ENCODE peak calls at places on chromosomes 4 and X, in six cellular contexts. Z, U, E, Q, J and Y are unnamed samples.

GRCh38 chr4:148436512-148436911 is 5.7 kb downstream of the NR3C2 start:
- DNase-seq in Q (no peak), Z (no peak), J (no peak), E (no peak), U (no peak), Y (no peak)

GRCh38 chr4:61152433-61152832 is 47.7 kb upstream of the ADGRL3 start:
- DNase-seq in E (no peak), J (no peak), Q (no peak), Z (no peak), U (no peak), Y (no peak)

GRCh38 chr4:128854433-128854832 is 44.9 kb downstream of the JADE1 start:
- DNase-seq in U (no peak), Q (peak), Z (no peak), E (no peak), J (no peak), Y (no peak)

GRCh38 chr4:66034671-66035070 is 364.4 kb upstream of the EPHA5 start:
- DNase-seq in Q (no peak), U (no peak), E (no peak), Z (no peak), J (no peak), Y (no peak)

GRCh38 chr4:179855471-179855870 is 2387.7 kb upstream of the TENM3 start:
- DNase-seq in Z (no peak), Q (no peak), J (no peak), E (no peak), U (no peak), Y (no peak)

GRCh38 chr4:52102587-52102986 is 51.5 kb downstream of the SPATA18 start:
- DNase-seq in U (peak), E (no peak), Z (peak), J (no peak), Q (no peak), Y (no peak)

GRCh38 chr4:2849267-2850140 is 5.9 kb downstream of the ADD1 start:
- DNase-seq in Q (peak), J (no peak), U (no peak), Z (no peak), E (no peak), Y (no peak)

GRCh38 chr4:4613641-4614286 is 71.9 kb upstream of the STX18 start:
- DNase-seq in Z (no peak), J (no peak), U (no peak), E (no peak), Q (no peak), Y (no peak)

GRCh38 chrX:40578039-40578438 is 2.7 kb upstream of the ATP6AP2 start:
- DNase-seq in U (no peak), Q (no peak), Z (no peak), E (no peak), J (no peak), Y (no peak)

GRCh38 chr4:1469043-1469442 is 62.8 kb upstream of the NKX1-1 start:
- DNase-seq in Z (no peak), J (no peak), E (no peak), U (no peak), Q (no peak), Y (no peak)

GRCh38 chr4:20253799-20254409 is 2.2 kb downstream of the SLIT2 start:
- DNase-seq in E (peak), J (no peak), Q (peak), Z (peak), U (no peak), Y (no peak)

GRCh38 chrX:105701310-105702052 is 120.9 kb upstream of the NRK start:
- DNase-seq in Q (peak), J (no peak), E (no peak), Z (peak), U (no peak), Y (no peak)

GRCh38 chrX:39957816-39958561 is 139.8 kb downstream of the BCOR start:
- DNase-seq in Q (no peak), E (no peak), J (no peak), U (no peak), Z (no peak), Y (no peak)

GRCh38 chr4:12123709-12124108 is 695.0 kb upstream of the HS3ST1 start:
- DNase-seq in U (no peak), Z (no peak), Q (no peak), J (no peak), E (no peak), Y (no peak)

GRCh38 chr4:84035568-84035967 is 463.5 kb downstream of the NKX6-1 start:
- DNase-seq in Q (no peak), Z (no peak), U (no peak), E (no peak), J (no peak), Y (no peak)

GRCh38 chr4:82524570-82525152 is 37.1 kb downstream of the TMEM150C start:
- DNase-seq in E (no peak), J (no peak), U (no peak), Q (no peak), Z (no peak), Y (no peak)

GRCh38 chrX:11143931-11144678 is 33.0 kb downstream of the HCCS start:
- DNase-seq in Z (peak), J (peak), Q (peak), U (peak), E (peak), Y (peak)

GRCh38 chr4:40506066-40506465 is 123.6 kb downstream of the RBM47 start:
- DNase-seq in E (no peak), J (no peak), U (no peak), Q (no peak), Z (no peak), Y (no peak)

GRCh38 chrX:24575496-24575895 is 71.7 kb downstream of the PCYT1B start:
- DNase-seq in E (no peak), U (no peak), Q (no peak), J (no peak), Z (no peak), Y (no peak)

GRCh38 chr4:159010563-159011260 is 92.2 kb upstream of the RAPGEF2 start:
- DNase-seq in Q (peak), J (peak), U (peak), E (peak), Z (peak), Y (peak)

GRCh38 chrX:16416588-16416987 is 233.4 kb upstream of the S100G start:
- DNase-seq in Q (no peak), Z (no peak), J (no peak), U (no peak), E (no peak), Y (no peak)

GRCh38 chr4:145679991-145680455 is at the start of gene C4orf51:
- DNase-seq in J (peak), E (peak), Z (peak), Q (peak), U (peak), Y (no peak)

GRCh38 chr4:185390941-185391340 is 4.8 kb downstream of the LRP2BP start:
- DNase-seq in J (no peak), U (no peak), Q (no peak), Z (no peak), E (no peak), Y (no peak)

GRCh38 chr4:176137626-176138025 is 57.8 kb downstream of the SPATA4 start:
- DNase-seq in Z (peak), Q (peak), J (no peak), E (no peak), U (peak), Y (no peak)

GRCh38 chrX:39398973-39399268 is 597.7 kb downstream of the MID1IP1 start:
- DNase-seq in E (no peak), Q (no peak), Z (no peak), J (no peak), U (no peak), Y (no peak)

GRCh38 chr4:88738714-88739366 is 41.2 kb upstream of the NAP1L5 start:
- DNase-seq in J (no peak), U (no peak), Q (no peak), Z (no peak), E (no peak), Y (no peak)

GRCh38 chrX:129958814-129959492 is 23.5 kb upstream of the BCORL1 start:
- DNase-seq in Z (no peak), E (no peak), U (no peak), J (no peak), Q (no peak), Y (no peak)

GRCh38 chr4:8016527-8016926 is 76.9 kb upstream of the AFAP1 start:
- DNase-seq in Q (no peak), Z (no peak), U (no peak), E (no peak), J (no peak), Y (no peak)

GRCh38 chrX:11908371-11908770 is 150.3 kb downstream of the MSL3 start:
- DNase-seq in Q (peak), Z (peak), J (no peak), U (peak), E (no peak), Y (no peak)

GRCh38 chr4:2714071-2714770 is 41.9 kb downstream of the TNIP2 start:
- DNase-seq in E (peak), Q (peak), J (peak), U (no peak), Z (no peak), Y (no peak)

GRCh38 chrX:14029425-14030247 is at the start of gene GEMIN8:
- DNase-seq in E (peak), Q (peak), J (peak), Z (peak), U (peak), Y (peak)

GRCh38 chrX:150848914-150849365 is 49.5 kb downstream of the CD99L2 start:
- DNase-seq in E (no peak), Z (no peak), U (peak), J (peak), Q (peak), Y (no peak)

GRCh38 chr4:140342620-140343019 is 30.8 kb upstream of the SCOC start:
- DNase-seq in U (no peak), Q (no peak), E (no peak), Z (no peak), J (no peak), Y (no peak)

GRCh38 chr4:14810121-14810520 is 192.2 kb upstream of the CPEB2 start:
- DNase-seq in Z (no peak), E (no peak), U (no peak), J (no peak), Q (no peak), Y (no peak)

GRCh38 chr4:34953145-34953799 is 1291.0 kb downstream of the ARAP2 start:
- DNase-seq in Q (no peak), Z (no peak), J (no peak), U (peak), E (no peak), Y (no peak)

GRCh38 chr4:138110815-138111214 is 131.3 kb downstream of the SLC7A11 start:
- DNase-seq in E (no peak), Z (no peak), Q (no peak), J (no peak), U (no peak), Y (no peak)

GRCh38 chr4:119299221-119300071 is 22.5 kb downstream of the FABP2 start:
- DNase-seq in U (peak), Q (peak), Z (peak), E (no peak), J (no peak), Y (no peak)

GRCh38 chrX:22526339-22526738 is 253.6 kb downstream of the CBLL2 start:
- DNase-seq in Q (peak), J (no peak), E (no peak), U (peak), Z (peak), Y (no peak)

GRCh38 chrX:25544641-25545040 is 528.9 kb upstream of the ARX start:
- DNase-seq in J (no peak), E (no peak), Q (peak), Z (no peak), U (no peak), Y (no peak)

GRCh38 chr4:182179105-182179504 is 64.1 kb upstream of the TENM3 start:
- DNase-seq in J (no peak), Z (no peak), E (no peak), Q (peak), U (no peak), Y (no peak)